ENCODE peak calls at places on chromosomes 4 and X, in five cellular contexts. R is neural progenitor cell, U is IMR-90, E is astrocyte, F is foreskin keratinocyte. I is an unnamed sample.

GRCh38 chr4:176436500-176436973 is 116.8 kb downstream of the SPCS3 start:
- DNase-seq in R (no peak), U (peak), E (peak), F (peak), I (peak)

GRCh38 chr4:38674206-38675144 is 10.5 kb downstream of the KLF3 start:
- DNase-seq in R (peak), U (no peak), E (no peak), F (peak), I (no peak)

GRCh38 chr4:24885342-24885741 is 27.5 kb downstream of the CCDC149 start:
- DNase-seq in R (no peak), U (no peak), E (peak), F (no peak), I (no peak)

GRCh38 chr4:10074767-10075105 is 41.9 kb downstream of the WDR1 start:
- DNase-seq in R (peak), U (peak), E (peak), F (peak), I (no peak)

GRCh38 chr4:111070390-111070789 is 447.5 kb upstream of the PITX2 start:
- DNase-seq in R (no peak), U (no peak), E (no peak), F (no peak), I (no peak)

GRCh38 chr4:111652206-111652605 is 493.0 kb upstream of the FAM241A start:
- DNase-seq in R (no peak), U (no peak), E (no peak), F (peak), I (no peak)

GRCh38 chr4:96407651-96408342 is 567.9 kb downstream of the PDHA2 start:
- DNase-seq in R (no peak), U (no peak), E (no peak), F (no peak), I (no peak)

GRCh38 chr4:151555151-151555945 is 146.4 kb downstream of the FHIP1A start:
- DNase-seq in R (no peak), U (no peak), E (peak), F (peak), I (no peak)

GRCh38 chr4:160180206-160180605 is 1077.3 kb downstream of the RAPGEF2 start:
- DNase-seq in R (no peak), U (no peak), E (peak), F (peak), I (peak)

GRCh38 chr4:168694669-168695068 is 197.8 kb downstream of the PALLD start:
- DNase-seq in R (no peak), U (peak), E (peak), F (peak), I (peak)

GRCh38 chr4:122212880-122213279 is 60.7 kb downstream of the BLTP1 start:
- DNase-seq in R (no peak), U (no peak), E (no peak), F (no peak), I (no peak)

GRCh38 chrX:9635805-9636204 is 129.8 kb downstream of the GPR143 start:
- DNase-seq in R (no peak), U (peak), E (no peak), F (peak), I (no peak)

GRCh38 chrX:150225756-150226155 is 137.4 kb upstream of the MAMLD1 start:
- DNase-seq in R (no peak), U (no peak), E (no peak), F (no peak), I (no peak)

GRCh38 chrX:102018208-102018607 is 86.4 kb upstream of the ZMAT1 start:
- DNase-seq in R (no peak), U (no peak), E (no peak), F (no peak), I (no peak)

GRCh38 chrX:69014200-69014599 is 151.1 kb downstream of the PJA1 start:
- DNase-seq in R (no peak), U (peak), E (peak), F (peak), I (no peak)

GRCh38 chr4:73870260-73870659 is 1.1 kb downstream of the CXCL1 start:
- DNase-seq in R (no peak), U (no peak), E (no peak), F (peak), I (no peak)

GRCh38 chr4:6857009-6857882 is 52.4 kb upstream of the TBC1D14 start:
- DNase-seq in R (no peak), U (no peak), E (no peak), F (no peak), I (no peak)

GRCh38 chrX:13432376-13432775 is 112.5 kb upstream of the ATXN3L start:
- DNase-seq in R (no peak), U (peak), E (peak), F (peak), I (peak)

GRCh38 chr4:119233750-119234149 is 21.2 kb downstream of the USP53 start:
- DNase-seq in R (no peak), U (no peak), E (no peak), F (no peak), I (no peak)

GRCh38 chrX:96372313-96373046 is 312.2 kb upstream of the DIAPH2 start:
- DNase-seq in R (peak), U (peak), E (no peak), F (peak), I (no peak)

GRCh38 chr4:10158355-10158942 is 41.9 kb upstream of the WDR1 start:
- DNase-seq in R (no peak), U (peak), E (no peak), F (no peak), I (no peak)

GRCh38 chr4:26573389-26573794 is 10.5 kb upstream of the TBC1D19 start:
- DNase-seq in R (no peak), U (peak), E (peak), F (no peak), I (no peak)

GRCh38 chr4:104989363-104989762 is 157.3 kb upstream of the TET2 start:
- DNase-seq in R (no peak), U (peak), E (peak), F (peak), I (peak)

GRCh38 chr4:107801766-107802211 is 22.9 kb upstream of the SGMS2 start:
- DNase-seq in R (no peak), U (peak), E (peak), F (peak), I (peak)

GRCh38 chr4:127849505-127850234 is 31.0 kb upstream of the PLK4 start:
- DNase-seq in R (no peak), U (no peak), E (no peak), F (no peak), I (no peak)

GRCh38 chr4:98611649-98612317 is 46.6 kb downstream of the TSPAN5 start:
- DNase-seq in R (no peak), U (no peak), E (no peak), F (no peak), I (no peak)

GRCh38 chrX:72662020-72662747 is 51.9 kb downstream of the PHKA1 start:
- DNase-seq in R (no peak), U (no peak), E (no peak), F (no peak), I (no peak)

GRCh38 chrX:145751943-145752342 is 65.7 kb upstream of the SLITRK2 start:
- DNase-seq in R (no peak), U (no peak), E (no peak), F (no peak), I (no peak)

GRCh38 chrX:46961574-46962279 is 49.5 kb downstream of the JADE3 start:
- DNase-seq in R (peak), U (no peak), E (no peak), F (no peak), I (no peak)

GRCh38 chr4:122632396-122633143 is 11.7 kb upstream of the IL21 start:
- DNase-seq in R (no peak), U (peak), E (peak), F (no peak), I (no peak)

GRCh38 chrX:141142946-141143345 is 34.0 kb downstream of the LDOC1 start:
- DNase-seq in R (no peak), U (no peak), E (no peak), F (no peak), I (no peak)

GRCh38 chr4:55256787-55257186 is 89.3 kb upstream of the SRD5A3 start:
- DNase-seq in R (peak), U (no peak), E (no peak), F (no peak), I (no peak)

GRCh38 chr4:96120206-96120605 is 280.3 kb downstream of the PDHA2 start:
- DNase-seq in R (no peak), U (no peak), E (no peak), F (no peak), I (no peak)

GRCh38 chr4:48780867-48781219 is 764 bp upstream of the FRYL start:
- DNase-seq in R (no peak), U (peak), E (peak), F (no peak), I (no peak)

GRCh38 chrX:97030463-97030862 is 146.8 kb downstream of the RPA4 start:
- DNase-seq in R (no peak), U (no peak), E (no peak), F (no peak), I (no peak)

GRCh38 chr4:183261953-183262775 is 57.9 kb downstream of the CLDN22 start:
- DNase-seq in R (peak), U (peak), E (peak), F (peak), I (peak)

GRCh38 chr4:183256756-183257385 is 63.2 kb downstream of the CLDN22 start:
- DNase-seq in R (peak), U (peak), E (no peak), F (no peak), I (no peak)

GRCh38 chr4:183262776-183263100 is 57.3 kb downstream of the CLDN22 start:
- DNase-seq in R (no peak), U (no peak), E (no peak), F (no peak), I (no peak)

GRCh38 chr4:183257808-183258207 is 62.3 kb downstream of the CLDN22 start:
- DNase-seq in R (peak), U (no peak), E (no peak), F (no peak), I (no peak)

DNA sequence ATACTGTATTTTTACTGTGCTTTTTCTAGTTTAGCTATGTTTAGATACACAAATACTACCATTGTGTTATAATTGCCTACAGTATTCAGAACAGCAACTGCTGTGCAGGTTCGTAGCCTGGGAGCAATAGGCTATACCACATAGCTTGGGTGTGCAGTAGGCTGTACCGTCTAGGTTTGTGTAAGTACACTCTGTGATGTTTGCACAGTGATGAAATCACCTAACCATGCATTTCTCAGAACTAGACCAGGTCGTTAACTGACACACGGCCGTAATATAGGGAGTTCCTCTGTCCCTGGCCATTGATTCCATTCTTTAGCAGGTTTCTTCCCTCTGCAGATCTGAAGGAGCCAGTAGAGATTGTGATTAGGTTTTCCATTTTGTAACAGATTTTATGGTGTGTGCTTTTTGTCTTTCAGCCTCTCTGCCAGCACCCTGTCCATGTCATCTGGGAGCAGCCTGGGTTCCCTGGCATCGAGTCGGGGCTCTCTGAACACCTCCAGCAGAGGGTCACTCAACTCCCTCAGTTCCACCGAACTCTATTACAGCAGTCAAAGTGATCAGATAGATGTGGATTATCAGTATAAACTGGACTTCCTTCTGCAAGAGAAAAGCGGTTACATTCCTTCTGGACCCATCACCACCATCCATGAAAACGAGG is 59.5 kb downstream of the CLDN22 start:
- DNase-seq in R (no peak), U (no peak), E (no peak), F (no peak), I (no peak)
- H3K27ac ChIP-seq in R (no peak), U (no peak), E (no peak), F (no peak), I (no peak)

DNA sequence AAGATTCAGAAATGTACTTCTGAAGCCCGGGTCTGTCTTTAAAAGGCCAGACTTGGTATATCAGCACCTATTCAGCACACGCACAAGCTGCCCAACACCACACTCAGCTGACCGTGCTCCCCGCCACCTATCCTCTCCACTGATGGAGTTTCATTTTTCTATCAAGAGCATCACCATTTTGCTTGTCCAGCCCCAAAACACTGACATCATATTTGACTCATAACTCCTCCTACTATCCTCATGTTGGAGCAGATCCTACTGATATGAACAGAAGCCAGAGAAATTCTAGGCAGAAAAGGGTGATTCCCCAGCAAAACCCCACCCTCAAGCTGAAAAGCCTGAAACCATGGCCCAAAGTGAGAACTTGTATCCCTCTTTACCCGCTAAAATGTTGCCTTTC is 100.2 kb downstream of the SORBS2 start:
- DNase-seq in R (no peak), U (peak), E (peak), F (peak), I (no peak)
- H3K27ac ChIP-seq in R (no peak), U (no peak), E (peak), F (no peak), I (peak)

GRCh38 chr4:16238304-16238703 is 12.0 kb upstream of the TAPT1 start:
- DNase-seq in R (no peak), U (no peak), E (no peak), F (no peak), I (no peak)

GRCh38 chr4:16243285-16243684 is 17.0 kb upstream of the TAPT1 start:
- DNase-seq in R (no peak), U (no peak), E (no peak), F (no peak), I (no peak)

GRCh38 chr4:16237715-16238114 is 11.4 kb upstream of the TAPT1 start:
- DNase-seq in R (no peak), U (no peak), E (no peak), F (no peak), I (no peak)

GRCh38 chr4:16239086-16239485 is 12.8 kb upstream of the TAPT1 start:
- DNase-seq in R (no peak), U (no peak), E (no peak), F (no peak), I (no peak)

GRCh38 chr4:16240300-16240699 is 14.0 kb upstream of the TAPT1 start:
- DNase-seq in R (no peak), U (no peak), E (no peak), F (no peak), I (no peak)
- H3K27ac ChIP-seq in R (no peak), U (no peak), E (no peak), F (no peak), I (no peak)

GRCh38 chrX:41045960-41046567 is 39.2 kb upstream of the USP9X start:
- DNase-seq in R (peak), U (peak), E (peak), F (no peak), I (no peak)

GRCh38 chrX:41047878-41048534 is 37.2 kb upstream of the USP9X start:
- DNase-seq in R (no peak), U (no peak), E (no peak), F (no peak), I (no peak)

GRCh38 chrX:41051303-41051702 is 33.9 kb upstream of the USP9X start:
- DNase-seq in R (no peak), U (no peak), E (no peak), F (no peak), I (no peak)

GRCh38 chrX:41050359-41050758 is 34.9 kb upstream of the USP9X start:
- DNase-seq in R (no peak), U (no peak), E (no peak), F (no peak), I (no peak)
- H3K27ac ChIP-seq in R (no peak), U (no peak), E (no peak), F (no peak), I (no peak)

GRCh38 chr4:66923081-66923865 is 622.0 kb downstream of the CENPC start:
- DNase-seq in R (no peak), U (no peak), E (peak), F (no peak), I (no peak)
- H3K27ac ChIP-seq in R (no peak), U (no peak), E (no peak), F (no peak), I (no peak)

GRCh38 chr4:153465145-153465544 is 1.0 kb upstream of the TMEM131L start:
- DNase-seq in R (no peak), U (no peak), E (no peak), F (no peak), I (no peak)
- H3K27ac ChIP-seq in R (no peak), U (no peak), E (no peak), F (no peak), I (no peak)

GRCh38 chr4:101280866-101281600 is 66.3 kb downstream of the PPP3CA start:
- DNase-seq in R (peak), U (no peak), E (no peak), F (no peak), I (no peak)
- H3K27ac ChIP-seq in R (peak), U (no peak), E (no peak), F (no peak), I (no peak)

DNA sequence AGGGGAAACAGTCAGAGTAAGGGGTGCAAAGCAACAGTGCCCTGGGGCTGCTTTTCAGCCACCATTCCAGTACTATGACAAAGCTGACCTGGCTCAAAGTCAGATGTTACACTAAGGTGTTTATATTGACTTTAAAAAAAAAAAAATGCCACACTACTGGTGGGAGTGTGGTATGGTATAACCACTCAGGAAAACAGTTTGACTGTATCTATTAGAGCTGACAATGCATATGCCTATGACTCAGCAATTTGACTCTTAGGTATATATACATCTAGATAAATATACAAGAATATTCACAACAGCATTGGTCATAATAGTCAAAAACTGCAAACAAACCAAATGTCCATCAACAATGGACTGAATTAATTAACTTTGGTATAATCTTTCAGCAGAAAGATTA is 15.0 kb downstream of the ASB9 start:
- DNase-seq in R (no peak), U (no peak), E (no peak), F (no peak), I (no peak)
- H3K27ac ChIP-seq in R (no peak), U (no peak), E (no peak), F (no peak), I (no peak)